ENCODE peak calls at places on chromosomes 12 and 14, in nine cellular contexts. W, C, E, U, X, B, T, I and R are unnamed samples.

GRCh38 chr12:76784600-76785051 is 20.7 kb downstream of the ZDHHC17 start:
- DNase-seq in C (no peak), I (no peak), E (no peak), W (no peak), B (no peak), U (no peak), T (no peak), X (no peak), R (no peak)

GRCh38 chr14:63781686-63782085 is 53.8 kb upstream of the SGPP1 start:
- DNase-seq in E (no peak), W (no peak), T (no peak), B (no peak), X (no peak), C (no peak), U (no peak), I (no peak), R (no peak)

GRCh38 chr14:77582511-77582910 is 33.9 kb downstream of the SPTLC2 start:
- DNase-seq in T (no peak), B (no peak), E (no peak), W (no peak), I (no peak), X (no peak), U (no peak), C (no peak), R (no peak)

GRCh38 chr12:12741705-12742104 is 24.5 kb downstream of the CDKN1B start:
- DNase-seq in X (no peak), E (no peak), W (no peak), T (no peak), I (no peak), B (no peak), C (no peak), U (no peak), R (no peak)

GRCh38 chr14:106845286-106846087 is 1319.1 kb downstream of the TMEM121 start:
- DNase-seq in I (no peak), X (no peak), W (peak; percentile 65), B (peak; percentile 50), T (peak; percentile 76), U (no peak), C (peak; percentile 47), E (no peak), R (no peak)

GRCh38 chr14:105147701-105148603 is 20.6 kb downstream of the JAG2 start:
- DNase-seq in U (no peak), B (peak; percentile 17), C (no peak), I (peak; percentile 81), T (peak; percentile 60), X (no peak), W (no peak), E (no peak), R (no peak)

GRCh38 chr14:58865520-58866281 is 227.9 kb downstream of the DACT1 start:
- DNase-seq in I (no peak), E (no peak), B (no peak), U (peak; percentile 61), W (no peak), C (no peak), X (no peak), T (no peak), R (no peak)

GRCh38 chr14:83548061-83548839 is 1981.7 kb upstream of the FLRT2 start:
- DNase-seq in U (no peak), C (no peak), I (no peak), X (no peak), W (no peak), E (no peak), B (no peak), T (no peak), R (no peak)

GRCh38 chr12:51760231-51760630 is 88.3 kb downstream of the FIGNL2 start:
- DNase-seq in B (no peak), X (no peak), U (no peak), C (no peak), E (no peak), T (no peak), W (no peak), I (no peak), R (no peak)

GRCh38 chr14:106207316-106207715 is 680.9 kb downstream of the TMEM121 start:
- DNase-seq in B (no peak), I (no peak), X (no peak), C (no peak), U (no peak), W (no peak), E (no peak), T (no peak), R (no peak)

GRCh38 chr12:65965358-65965757 is 141.1 kb downstream of the HMGA2 start:
- DNase-seq in W (no peak), B (no peak), I (no peak), T (no peak), U (peak; percentile 80), C (no peak), E (no peak), X (no peak), R (no peak)

GRCh38 chr12:59651230-59651920 is 55.5 kb downstream of the SLC16A7 start:
- DNase-seq in I (no peak), T (no peak), W (no peak), U (no peak), E (no peak), B (no peak), X (no peak), C (no peak), R (no peak)

GRCh38 chr12:6775775-6776174 is 3.5 kb downstream of the LAG3 start:
- DNase-seq in C (no peak), W (no peak), U (no peak), B (no peak), X (no peak), I (no peak), E (no peak), T (no peak), R (no peak)

GRCh38 chr12:93223440-93224426 is 154.0 kb upstream of the NUDT4 start:
- DNase-seq in B (no peak), I (no peak), E (no peak), W (no peak), U (no peak), C (no peak), T (no peak), X (no peak), R (no peak)